ENCODE peak calls at places on chromosomes 7 and 10, in four cellular contexts. One of them, this sample, is unnamed. For H3K27me3, the result is how much of the 10 kb centered on the place peaks cover.

GRCh38 chr10:131233611-131234258 is 77.8 kb downstream of the TCERG1L start:
- DNase-seq in gastrocnemius medialis: no peak
- DNase-seq in heart right ventricle: no peak
- DNase-seq in transverse colon: no peak
- DNase-seq in this sample: no peak

GRCh38 chr10:62869958-62870357 is 53.8 kb upstream of the EGR2 start:
- DNase-seq in gastrocnemius medialis: no peak
- DNase-seq in heart right ventricle: no peak
- DNase-seq in transverse colon: no peak
- DNase-seq in this sample: no peak

GRCh38 chr10:43140414-43140813 is 2.2 kb downstream of the CSGALNACT2 start:
- DNase-seq in gastrocnemius medialis: no peak
- DNase-seq in heart right ventricle: no peak
- DNase-seq in transverse colon: no peak
- DNase-seq in this sample: no peak

GRCh38 chr7:92158660-92159575 is 20.0 kb downstream of the LRRD1 start:
- DNase-seq in gastrocnemius medialis: no peak
- DNase-seq in heart right ventricle: no peak
- DNase-seq in transverse colon: no peak
- DNase-seq in this sample: no peak

GRCh38 chr10:131453772-131454634 is 142.5 kb upstream of the TCERG1L start:
- DNase-seq in gastrocnemius medialis: no peak
- DNase-seq in heart right ventricle: peak
- DNase-seq in transverse colon: peak
- DNase-seq in this sample: no peak

GRCh38 chr10:123678376-123678775 is 12.2 kb downstream of the GPR26 start:
- DNase-seq in gastrocnemius medialis: no peak
- DNase-seq in heart right ventricle: no peak
- DNase-seq in transverse colon: no peak
- DNase-seq in this sample: no peak

GRCh38 chr7:64504581-64505120 is 58.2 kb downstream of the ZNF680 start:
- DNase-seq in gastrocnemius medialis: no peak
- DNase-seq in heart right ventricle: no peak
- DNase-seq in transverse colon: no peak
- DNase-seq in this sample: no peak

GRCh38 chr7:30074422-30075030 is 46.3 kb downstream of the PLEKHA8 start:
- DNase-seq in gastrocnemius medialis: no peak
- DNase-seq in heart right ventricle: no peak
- DNase-seq in transverse colon: no peak
- DNase-seq in this sample: no peak

GRCh38 chr10:124450010-124450782 is at the start of gene NKX1-2:
- DNase-seq in gastrocnemius medialis: no peak
- DNase-seq in heart right ventricle: no peak
- DNase-seq in transverse colon: no peak
- DNase-seq in this sample: no peak

GRCh38 chr7:152522551-152522950 is 86.7 kb upstream of the KMT2C start:
- DNase-seq in gastrocnemius medialis: peak
- DNase-seq in heart right ventricle: peak
- DNase-seq in transverse colon: no peak
- DNase-seq in this sample: no peak

GRCh38 chr7:126715076-126715475 is 537.7 kb downstream of the GRM8 start:
- DNase-seq in gastrocnemius medialis: no peak
- DNase-seq in heart right ventricle: no peak
- DNase-seq in transverse colon: no peak
- DNase-seq in this sample: no peak

GRCh38 chr7:81187768-81188167 is 268.9 kb upstream of the SEMA3C start:
- DNase-seq in gastrocnemius medialis: no peak
- DNase-seq in heart right ventricle: no peak
- DNase-seq in transverse colon: no peak
- DNase-seq in this sample: no peak

GRCh38 chr7:92797693-92798092 is 38.7 kb downstream of the CDK6 start:
- DNase-seq in gastrocnemius medialis: no peak
- DNase-seq in heart right ventricle: peak
- DNase-seq in transverse colon: no peak
- DNase-seq in this sample: no peak

GRCh38 chr7:45568536-45569289 is 5.5 kb upstream of the ADCY1 start:
- DNase-seq in gastrocnemius medialis: no peak
- DNase-seq in heart right ventricle: no peak
- DNase-seq in transverse colon: no peak
- DNase-seq in this sample: no peak

GRCh38 chr7:149495785-149496641 is 1.6 kb downstream of the ZNF746 start:
- DNase-seq in gastrocnemius medialis: peak
- DNase-seq in heart right ventricle: peak
- DNase-seq in transverse colon: peak
- DNase-seq in this sample: peak

GRCh38 chr7:124276005-124276606 is 243.2 kb upstream of the TMEM229A start:
- DNase-seq in gastrocnemius medialis: no peak
- DNase-seq in heart right ventricle: no peak
- DNase-seq in transverse colon: peak
- DNase-seq in this sample: no peak

GRCh38 chr7:38335123-38335489 is 61.7 kb upstream of the TARP start:
- DNase-seq in gastrocnemius medialis: no peak
- DNase-seq in heart right ventricle: no peak
- DNase-seq in transverse colon: no peak
- DNase-seq in this sample: no peak

GRCh38 chr7:2115739-2116065 is 117.0 kb downstream of the MAD1L1 start:
- DNase-seq in gastrocnemius medialis: no peak
- DNase-seq in heart right ventricle: no peak
- DNase-seq in transverse colon: no peak
- DNase-seq in this sample: no peak

GRCh38 chr7:100493476-100494264 is 9.9 kb downstream of the NYAP1 start:
- DNase-seq in gastrocnemius medialis: no peak
- DNase-seq in heart right ventricle: no peak
- DNase-seq in transverse colon: peak
- DNase-seq in this sample: no peak

GRCh38 chr10:90041585-90041984 is 340.2 kb downstream of the KIF20B start:
- DNase-seq in gastrocnemius medialis: no peak
- DNase-seq in heart right ventricle: no peak
- DNase-seq in transverse colon: no peak
- DNase-seq in this sample: no peak

GRCh38 chr7:142790056-142790455 is 19.3 kb downstream of the PRSS2 start:
- DNase-seq in gastrocnemius medialis: no peak
- DNase-seq in heart right ventricle: no peak
- DNase-seq in transverse colon: no peak
- DNase-seq in this sample: no peak

GRCh38 chr7:44060948-44061644 is 4.3 kb downstream of the PGAM2 start:
- DNase-seq in gastrocnemius medialis: no peak
- DNase-seq in heart right ventricle: no peak
- DNase-seq in transverse colon: peak
- DNase-seq in this sample: no peak

GRCh38 chr7:120110169-120110568 is 162.8 kb upstream of the KCND2 start:
- DNase-seq in gastrocnemius medialis: no peak
- DNase-seq in heart right ventricle: no peak
- DNase-seq in transverse colon: no peak
- DNase-seq in this sample: no peak

GRCh38 chr10:101195921-101196320 is 33.3 kb downstream of the LBX1 start:
- DNase-seq in gastrocnemius medialis: no peak
- DNase-seq in heart right ventricle: no peak
- DNase-seq in transverse colon: no peak
- DNase-seq in this sample: no peak

GRCh38 chr10:131094406-131095108 is 217.0 kb downstream of the TCERG1L start:
- DNase-seq in gastrocnemius medialis: no peak
- DNase-seq in heart right ventricle: no peak
- DNase-seq in transverse colon: no peak
- DNase-seq in this sample: no peak

GRCh38 chr10:43395571-43396060 is 13.4 kb downstream of the HNRNPF start:
- DNase-seq in gastrocnemius medialis: no peak
- DNase-seq in heart right ventricle: no peak
- DNase-seq in transverse colon: no peak
- DNase-seq in this sample: no peak

GRCh38 chr10:74058071-74058470 is 60.2 kb downstream of the VCL start:
- DNase-seq in gastrocnemius medialis: no peak
- DNase-seq in heart right ventricle: no peak
- DNase-seq in transverse colon: no peak
- DNase-seq in this sample: no peak

GRCh38 chr10:3781458-3782098 is 3.4 kb downstream of the KLF6 start:
- DNase-seq in gastrocnemius medialis: no peak
- DNase-seq in heart right ventricle: peak
- DNase-seq in transverse colon: peak
- DNase-seq in this sample: no peak

GRCh38 chr10:49552277-49552676 is 13.4 kb upstream of the ERCC6 start:
- DNase-seq in gastrocnemius medialis: no peak
- DNase-seq in heart right ventricle: no peak
- DNase-seq in transverse colon: no peak
- DNase-seq in this sample: no peak

GRCh38 chr10:49741108-49741995 is 20.8 kb downstream of the OGDHL start:
- DNase-seq in gastrocnemius medialis: no peak
- DNase-seq in heart right ventricle: no peak
- DNase-seq in transverse colon: no peak
- DNase-seq in this sample: no peak

GRCh38 chr10:122689146-122689807 is 10.4 kb downstream of the C10orf120 start:
- DNase-seq in gastrocnemius medialis: no peak
- DNase-seq in heart right ventricle: no peak
- DNase-seq in transverse colon: no peak
- DNase-seq in this sample: no peak

GRCh38 chr7:46485481-46486065 is 564.5 kb upstream of the IGFBP3 start:
- DNase-seq in gastrocnemius medialis: no peak
- DNase-seq in heart right ventricle: no peak
- DNase-seq in transverse colon: no peak
- DNase-seq in this sample: no peak

GRCh38 chr7:74454059-74454947 is 597 bp downstream of the GTF2IRD1 start:
- DNase-seq in gastrocnemius medialis: no peak
- DNase-seq in heart right ventricle: no peak
- DNase-seq in transverse colon: no peak
- DNase-seq in this sample: no peak

GRCh38 chr7:69598081-69598486 is at the start of gene AUTS2:
- DNase-seq in gastrocnemius medialis: peak
- DNase-seq in heart right ventricle: peak
- DNase-seq in transverse colon: peak
- DNase-seq in this sample: peak

GRCh38 chr7:150978136-150978789 is at the start of gene KCNH2:
- DNase-seq in gastrocnemius medialis: no peak
- DNase-seq in heart right ventricle: peak
- DNase-seq in transverse colon: no peak
- DNase-seq in this sample: no peak

GRCh38 chr7:150979706-150980390 is 1.7 kb upstream of the KCNH2 start:
- DNase-seq in gastrocnemius medialis: no peak
- DNase-seq in heart right ventricle: no peak
- DNase-seq in transverse colon: no peak
- DNase-seq in this sample: no peak

GRCh38 chr7:150975536-150976285 is 2.4 kb downstream of the KCNH2 start:
- DNase-seq in gastrocnemius medialis: no peak
- DNase-seq in heart right ventricle: no peak
- DNase-seq in transverse colon: no peak
- DNase-seq in this sample: no peak

GRCh38 chr7:150976529-150977381 is 1.4 kb downstream of the KCNH2 start:
- DNase-seq in gastrocnemius medialis: no peak
- DNase-seq in heart right ventricle: peak
- DNase-seq in transverse colon: no peak
- DNase-seq in this sample: no peak

GRCh38 chr7:150977382-150978135 is 562 bp downstream of the KCNH2 start:
- DNase-seq in gastrocnemius medialis: no peak
- DNase-seq in heart right ventricle: no peak
- DNase-seq in transverse colon: no peak
- DNase-seq in this sample: no peak
- H3K27me3 ChIP-seq in gastrocnemius medialis: half or more
- H3K27me3 ChIP-seq in heart right ventricle: under half
- H3K27me3 ChIP-seq in transverse colon: half or more
- H3K27me3 ChIP-seq in this sample: under half

GRCh38 chr10:120217736-120218135 is 239.3 kb upstream of the PLPP4 start:
- DNase-seq in gastrocnemius medialis: no peak
- DNase-seq in heart right ventricle: no peak
- DNase-seq in transverse colon: no peak
- DNase-seq in this sample: no peak

DNA sequence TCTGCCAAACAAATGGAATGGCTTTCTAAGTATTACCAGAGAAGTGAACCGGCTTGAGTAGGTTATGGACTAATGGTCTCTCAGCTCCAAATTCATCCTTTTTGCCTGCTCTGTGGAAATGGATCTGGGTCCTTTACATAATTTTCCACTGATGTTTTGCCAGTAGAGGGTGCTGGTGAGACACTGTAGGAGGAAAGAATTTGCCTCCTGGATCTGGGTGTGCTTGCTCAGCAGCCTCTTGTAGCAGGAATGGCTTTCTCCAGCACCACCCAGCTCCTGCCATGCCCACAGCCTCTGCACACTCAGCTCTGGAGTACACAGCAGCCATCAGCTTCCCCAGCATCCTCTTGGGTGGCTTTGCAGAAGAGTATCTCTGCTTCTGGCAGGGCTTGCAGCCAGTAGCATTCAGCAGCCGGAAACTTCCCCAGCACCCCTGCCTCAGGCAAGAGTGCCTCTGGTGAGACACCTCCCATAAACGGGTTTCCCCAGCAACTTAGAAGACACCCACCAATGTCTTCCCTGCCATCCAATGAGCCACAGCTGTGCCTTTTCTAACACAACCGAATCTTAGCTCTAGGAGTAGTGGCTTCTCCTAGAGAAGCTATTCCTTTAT is 235.0 kb upstream of the PLPP4 start:
- DNase-seq in gastrocnemius medialis: no peak
- DNase-seq in heart right ventricle: no peak
- DNase-seq in transverse colon: no peak
- DNase-seq in this sample: no peak
- TF ChIP-seq CTCF in gastrocnemius medialis: no peak
- TF ChIP-seq CTCF in heart right ventricle: no peak
- TF ChIP-seq CTCF in transverse colon: peak
- TF ChIP-seq CTCF in this sample: no peak

DNA sequence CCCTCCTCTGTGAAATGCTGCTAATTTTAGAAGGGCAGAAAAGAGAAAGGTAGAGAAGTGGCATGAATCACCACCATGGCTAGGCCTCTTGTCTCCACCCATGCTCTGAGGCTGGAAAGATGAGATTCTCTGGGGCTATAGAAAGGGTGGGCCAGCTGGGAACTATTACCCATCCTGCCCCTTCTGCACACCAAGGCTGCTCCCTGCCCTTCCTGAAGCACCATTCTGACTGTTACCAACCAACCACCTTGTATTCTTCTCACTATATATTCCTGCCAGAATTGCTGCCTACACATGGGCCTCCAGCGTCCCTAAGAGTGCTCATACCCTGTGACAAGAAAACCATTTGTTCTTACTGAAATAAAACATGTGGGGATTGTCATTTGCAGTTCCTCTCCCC is 11.4 kb upstream of the DLX6 start:
- DNase-seq in gastrocnemius medialis: no peak
- DNase-seq in heart right ventricle: no peak
- DNase-seq in transverse colon: no peak
- DNase-seq in this sample: no peak
- H3K27me3 ChIP-seq in gastrocnemius medialis: half or more
- H3K27me3 ChIP-seq in heart right ventricle: under half
- H3K27me3 ChIP-seq in transverse colon: half or more
- H3K27me3 ChIP-seq in this sample: under half

GRCh38 chr10:44821290-44821689 is 89.8 kb upstream of the TMEM72 start:
- DNase-seq in gastrocnemius medialis: no peak
- DNase-seq in heart right ventricle: no peak
- DNase-seq in transverse colon: no peak
- DNase-seq in this sample: no peak

GRCh38 chr10:44822349-44822748 is 88.8 kb upstream of the TMEM72 start:
- DNase-seq in gastrocnemius medialis: no peak
- DNase-seq in heart right ventricle: no peak
- DNase-seq in transverse colon: no peak
- DNase-seq in this sample: no peak

GRCh38 chr10:44822993-44823392 is 88.1 kb upstream of the TMEM72 start:
- DNase-seq in gastrocnemius medialis: no peak
- DNase-seq in heart right ventricle: no peak
- DNase-seq in transverse colon: no peak
- DNase-seq in this sample: no peak

GRCh38 chr10:44827431-44828006 is 83.6 kb upstream of the TMEM72 start:
- DNase-seq in gastrocnemius medialis: no peak
- DNase-seq in heart right ventricle: no peak
- DNase-seq in transverse colon: no peak
- DNase-seq in this sample: no peak

GRCh38 chr10:44824607-44825006 is 86.5 kb upstream of the TMEM72 start:
- DNase-seq in gastrocnemius medialis: no peak
- DNase-seq in heart right ventricle: no peak
- DNase-seq in transverse colon: no peak
- DNase-seq in this sample: no peak
- TF ChIP-seq CTCF in gastrocnemius medialis: no peak
- TF ChIP-seq CTCF in heart right ventricle: no peak
- TF ChIP-seq CTCF in transverse colon: no peak
- TF ChIP-seq CTCF in this sample: no peak